ENCODE peak calls at places on chromosome 19, in ten cellular contexts. G, Y, L, E, X, I, F, B, C and K are unnamed samples. For H3K9me3, the result is how much of the 10 kb centered on the place peaks cover.

GRCh38 chr19:12639901-12640613 is 26.5 kb downstream of the MAN2B1 start:
- DNase-seq in C (peak), Y (peak), B (peak), L (peak), X (peak), F (peak), I (peak), G (peak), E (peak), K (peak)

GRCh38 chr19:43983912-43984686 is at the start of gene ZNF155:
- DNase-seq in Y (peak), B (peak), F (peak), X (peak), I (peak), E (peak), L (peak), C (peak), G (peak), K (peak)

GRCh38 chr19:46998445-46999142 is 21.0 kb upstream of the NPAS1 start:
- DNase-seq in B (no peak), E (no peak), X (no peak), G (peak), Y (no peak), C (no peak), F (peak), L (no peak), I (peak), K (no peak)

GRCh38 chr19:52957591-52957990 is 5.1 kb downstream of the ZNF816 start:
- DNase-seq in C (no peak), Y (no peak), L (no peak), G (no peak), X (no peak), F (no peak), B (no peak), E (no peak), I (no peak), K (no peak)

GRCh38 chr19:31610036-31610435 is 260.8 kb upstream of the TSHZ3 start:
- DNase-seq in Y (no peak), X (no peak), E (no peak), F (no peak), I (no peak), G (no peak), C (no peak), L (no peak), B (no peak), K (no peak)

GRCh38 chr19:7928741-7929701 is 3.1 kb upstream of the CTXN1 start:
- DNase-seq in C (no peak), B (peak), I (peak), F (no peak), L (no peak), X (peak), G (no peak), Y (peak), E (peak), K (peak)

GRCh38 chr19:16917401-16917800 is 28.6 kb downstream of the F2RL3 start:
- DNase-seq in L (no peak), X (no peak), F (no peak), E (no peak), C (no peak), Y (no peak), I (no peak), G (no peak), B (no peak), K (no peak)

GRCh38 chr19:45959517-45960025 is 14.1 kb downstream of the NOVA2 start:
- DNase-seq in B (no peak), C (no peak), E (no peak), L (no peak), Y (no peak), F (no peak), X (no peak), I (no peak), G (no peak), K (no peak)

GRCh38 chr19:48365602-48366001 is 1.4 kb downstream of the SYNGR4 start:
- DNase-seq in F (peak), Y (no peak), L (no peak), X (no peak), B (no peak), I (no peak), C (no peak), E (no peak), G (no peak), K (no peak)
- TF ChIP-seq CTCF in F (no peak), Y (no peak), L (no peak), X (no peak), B (no peak), I (no peak), C (no peak), E (no peak), G (no peak), K (no peak)

GRCh38 chr19:27776020-27776419 is 1436.9 kb downstream of the UQCRFS1 start:
- DNase-seq in F (no peak), L (no peak), C (no peak), E (peak), I (no peak), B (no peak), X (no peak), Y (no peak), G (no peak), K (no peak)

GRCh38 chr19:27779953-27780352 is 1433.0 kb downstream of the UQCRFS1 start:
- DNase-seq in E (no peak), Y (no peak), I (no peak), B (no peak), X (no peak), F (no peak), L (no peak), G (no peak), C (no peak), K (no peak)

GRCh38 chr19:27776524-27776923 is 1436.4 kb downstream of the UQCRFS1 start:
- DNase-seq in L (no peak), Y (no peak), F (no peak), I (no peak), C (no peak), X (no peak), E (no peak), B (no peak), G (no peak), K (no peak)

GRCh38 chr19:27777242-27777641 is 1435.7 kb downstream of the UQCRFS1 start:
- DNase-seq in C (no peak), Y (no peak), F (no peak), I (no peak), E (no peak), G (no peak), B (no peak), L (no peak), X (no peak), K (no peak)

GRCh38 chr19:27777726-27778125 is 1435.2 kb downstream of the UQCRFS1 start:
- DNase-seq in X (no peak), F (no peak), C (no peak), B (no peak), G (no peak), E (no peak), I (no peak), L (no peak), Y (no peak), K (no peak)
- H3K9me3 ChIP-seq in X (under half), F (under half), C (under half), B (under half), G (under half), E (under half), I (under half), L (under half), Y (under half), K (under half)

GRCh38 chr19:3304871-3305423 is 61.4 kb upstream of the NFIC start:
- DNase-seq in E (peak), Y (peak), F (peak), L (peak), G (peak), B (peak), C (peak), I (no peak), X (peak), K (peak)

GRCh38 chr19:3298853-3299449 is 67.4 kb upstream of the NFIC start:
- DNase-seq in C (no peak), E (no peak), L (no peak), B (no peak), G (no peak), F (no peak), I (no peak), X (no peak), Y (no peak), K (no peak)

DNA sequence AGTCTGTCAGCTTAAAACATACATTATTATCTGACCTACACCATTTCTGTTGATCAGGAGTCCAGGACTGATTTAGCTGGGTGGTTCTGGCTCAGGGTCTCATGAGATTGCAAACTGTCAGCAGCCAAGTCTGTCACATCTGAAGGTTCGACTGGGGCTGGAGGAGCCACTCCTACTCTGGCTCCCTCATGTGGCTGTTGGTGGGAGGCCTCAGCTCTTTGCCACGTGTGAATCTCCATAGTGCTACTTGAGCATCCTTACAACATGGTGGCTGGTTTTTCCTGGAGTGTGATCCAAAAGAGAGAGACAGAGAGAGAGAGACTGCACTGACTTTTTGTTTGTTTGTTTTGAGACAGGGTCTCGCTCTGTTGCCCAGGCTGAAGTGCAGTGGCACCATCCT is 63.6 kb upstream of the NFIC start:
- DNase-seq in B (no peak), G (no peak), L (no peak), F (no peak), E (peak), Y (no peak), X (no peak), C (no peak), I (no peak), K (no peak)
- TF ChIP-seq CTCF in B (no peak), G (no peak), L (no peak), F (no peak), E (no peak), Y (no peak), X (no peak), C (no peak), I (no peak), K (no peak)

DNA sequence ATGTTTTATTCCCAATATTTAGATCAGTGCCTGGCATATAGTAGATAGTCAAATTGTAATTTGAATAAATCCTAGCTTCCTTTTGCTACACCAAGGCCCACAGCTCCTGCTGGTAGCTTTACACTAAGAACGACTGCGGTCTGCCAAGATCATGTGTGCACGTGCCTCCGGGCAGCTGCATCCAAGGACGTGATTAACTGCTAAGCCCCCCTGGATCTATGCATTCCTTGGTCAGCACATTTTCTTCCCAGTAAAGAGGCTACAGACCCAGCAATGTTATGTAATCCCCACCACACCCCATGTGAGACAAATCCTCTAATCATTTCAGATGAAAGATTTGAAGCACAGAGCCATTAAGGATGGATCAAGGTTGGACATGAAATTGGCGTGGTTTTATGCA is 65.1 kb upstream of the PEG3 start:
- DNase-seq in F (no peak), Y (no peak), X (no peak), L (no peak), C (no peak), B (no peak), E (no peak), I (no peak), G (no peak), K (no peak)
- H3K9me3 ChIP-seq in F (half or more), Y (under half), X (under half), L (under half), C (under half), B (under half), E (under half), I (under half), G (under half), K (under half)

DNA sequence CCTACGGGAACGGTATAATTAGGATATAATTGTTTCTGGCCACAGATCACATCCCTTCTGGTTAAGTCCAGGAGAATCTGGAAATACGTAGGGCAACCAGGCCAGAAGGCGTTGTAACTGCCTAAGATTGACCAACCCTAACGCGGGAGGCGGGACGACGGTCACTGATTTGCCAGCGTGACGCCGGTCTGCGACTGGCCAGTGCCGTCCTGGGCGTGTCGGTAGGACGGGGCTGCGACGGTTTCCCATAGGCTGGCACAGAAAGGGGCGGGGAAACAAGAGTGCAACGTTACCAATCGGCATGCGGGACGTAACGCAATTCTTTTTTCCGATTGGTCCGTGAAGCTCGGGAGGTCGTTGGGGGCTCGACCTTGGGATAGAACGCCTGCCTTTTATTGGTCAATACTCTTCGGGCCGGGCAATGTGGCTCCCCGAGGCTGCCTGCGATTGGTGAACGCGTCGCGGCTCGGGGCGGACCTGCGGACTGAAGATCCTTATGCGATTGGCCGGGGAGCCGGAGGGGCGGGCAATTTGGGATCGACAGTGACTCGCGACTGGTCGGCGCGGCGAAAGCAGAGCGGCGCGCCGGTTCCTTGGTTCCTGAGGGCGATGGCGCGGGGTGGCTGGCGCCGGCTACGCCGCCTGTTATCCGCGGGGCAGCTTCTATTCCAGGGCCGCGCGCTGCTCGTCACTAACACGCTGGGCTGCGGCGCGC is at the start of gene MPV17L2:
- DNase-seq in X (peak), E (peak), Y (peak), F (peak), C (peak), I (peak), L (peak), B (peak), G (peak), K (peak)
- TF ChIP-seq CTCF in X (no peak), E (no peak), Y (no peak), F (no peak), C (no peak), I (no peak), L (no peak), B (no peak), G (no peak), K (no peak)

DNA sequence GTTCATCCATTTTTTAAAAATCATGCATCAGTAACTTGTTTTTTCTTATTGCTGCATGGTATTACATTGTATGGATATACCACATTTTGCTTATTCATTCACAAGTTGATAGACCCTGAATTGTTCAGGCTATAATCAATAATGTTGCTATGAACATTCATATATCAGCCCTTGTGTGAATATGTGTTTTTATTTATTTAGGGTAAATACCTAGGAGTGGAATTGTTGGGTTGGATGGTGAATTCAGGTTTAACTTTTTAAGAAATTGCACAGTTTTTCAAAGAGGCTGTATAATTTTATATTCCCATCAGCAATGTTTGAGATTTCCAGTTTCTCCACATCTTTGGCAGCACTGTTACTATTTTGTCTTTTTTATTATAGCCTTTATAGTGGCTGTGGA is 82.1 kb downstream of the URI1 start:
- DNase-seq in Y (no peak), I (no peak), B (no peak), G (no peak), F (no peak), C (no peak), X (no peak), E (no peak), L (no peak), K (no peak)
- H3K9me3 ChIP-seq in Y (under half), I (under half), B (under half), G (under half), F (under half), C (under half), X (under half), E (under half), L (under half), K (under half)

DNA sequence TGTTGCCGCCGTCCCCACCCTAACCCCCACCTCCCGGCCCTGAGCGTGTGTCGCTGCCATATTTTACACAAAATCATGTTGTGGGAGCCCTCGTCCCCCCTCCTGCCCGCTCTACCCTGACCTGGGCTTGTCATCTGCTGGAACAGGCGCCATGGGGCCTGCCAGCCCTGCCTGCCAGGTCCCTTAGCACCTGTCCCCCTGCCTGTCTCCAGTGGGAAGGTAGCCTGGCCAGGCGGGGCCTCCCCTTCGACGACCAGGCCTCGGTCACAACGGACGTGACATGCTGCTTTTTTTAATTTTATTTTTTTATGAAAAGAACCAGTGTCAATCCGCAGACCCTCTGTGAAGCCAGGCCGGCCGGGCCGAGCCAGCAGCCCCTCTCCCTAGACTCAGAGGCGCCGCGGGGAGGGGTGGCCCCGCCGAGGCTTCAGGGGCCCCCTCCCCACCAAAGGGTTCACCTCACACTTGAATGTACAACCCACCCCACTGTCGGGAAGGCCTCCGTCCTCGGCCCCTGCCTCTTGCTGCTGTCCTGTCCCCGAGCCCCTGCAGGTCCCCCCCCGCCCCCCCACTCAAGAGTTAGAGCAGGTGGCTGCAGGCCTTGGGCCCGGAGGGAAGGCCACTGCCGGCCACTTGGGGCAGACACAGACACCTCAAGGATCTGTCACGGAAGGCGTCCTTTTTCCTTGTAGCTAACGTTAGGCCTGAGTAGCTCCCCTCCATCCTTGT is 6.4 kb downstream of the YIPF2 start:
- DNase-seq in E (no peak), B (no peak), C (no peak), Y (no peak), F (no peak), L (no peak), I (peak), X (no peak), G (no peak), K (peak)
- TF ChIP-seq CTCF in E (no peak), B (no peak), C (no peak), Y (no peak), F (no peak), L (no peak), I (no peak), X (no peak), G (no peak), K (no peak)

GRCh38 chr19:39929750-39930149 is 4.7 kb downstream of the FCGBP start:
- DNase-seq in I (no peak), F (no peak), G (no peak), L (no peak), X (no peak), E (no peak), B (no peak), Y (no peak), C (no peak), K (no peak)
- H3K9me3 ChIP-seq in I (under half), F (under half), G (under half), L (under half), X (under half), E (under half), B (under half), Y (under half), C (under half), K (under half)

DNA sequence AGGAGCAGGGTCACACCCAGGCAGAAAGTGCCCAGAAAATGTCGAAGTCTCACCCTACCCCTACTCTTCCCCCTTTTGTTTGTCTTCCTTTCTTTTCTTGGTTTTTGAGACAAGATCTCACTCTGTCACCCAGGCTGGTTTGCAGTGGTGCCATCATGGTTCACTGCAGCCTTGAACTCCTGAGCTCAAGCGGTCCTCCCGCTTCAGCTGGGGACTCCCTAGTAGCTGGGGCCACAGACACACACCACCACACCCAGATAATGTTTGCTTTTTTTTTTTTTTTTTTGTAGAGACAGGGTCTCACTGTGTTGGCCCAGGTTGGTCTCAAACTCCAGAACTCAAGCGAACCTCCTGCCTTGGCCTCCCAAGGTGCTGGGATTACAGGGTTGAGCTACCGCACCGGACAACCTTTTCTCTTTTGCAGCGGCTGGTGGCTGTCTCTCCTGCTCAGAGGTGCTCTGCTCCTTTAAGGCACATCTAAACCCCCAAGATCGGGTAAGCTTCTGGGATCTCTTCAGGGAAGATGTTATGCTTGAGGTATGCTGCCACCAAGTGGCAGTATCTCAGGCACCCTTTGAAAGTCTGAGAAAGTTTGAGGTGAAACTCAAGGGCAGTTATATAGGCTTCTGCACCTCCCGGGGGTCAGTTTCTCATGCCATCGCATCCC is 22.4 kb upstream of the EBI3 start:
- DNase-seq in E (peak), C (no peak), X (no peak), F (no peak), B (no peak), L (no peak), G (no peak), Y (no peak), I (peak), K (no peak)
- TF ChIP-seq CTCF in E (peak), C (no peak), X (no peak), F (no peak), B (no peak), L (no peak), G (peak), Y (peak), I (peak), K (no peak)

DNA sequence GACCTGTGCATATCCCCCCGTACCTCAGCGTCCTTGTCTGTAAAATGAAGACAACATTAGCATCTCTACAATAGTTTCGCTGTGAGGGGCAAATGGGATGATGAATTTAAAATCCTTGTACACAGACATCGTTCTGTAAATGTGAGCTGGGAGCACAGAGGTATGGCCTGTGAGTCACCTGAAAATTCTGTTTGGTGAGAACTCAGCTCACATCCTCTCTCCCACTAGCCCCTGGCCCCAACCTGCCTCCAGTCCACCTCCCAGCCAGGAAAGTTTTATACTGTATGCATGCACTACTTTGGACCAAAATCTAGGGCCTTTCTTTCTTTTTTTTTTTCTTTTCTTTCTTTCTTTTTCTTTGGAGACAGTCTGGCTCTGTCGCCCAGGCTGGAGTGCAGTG is 8.7 kb upstream of the IZUMO2 start:
- DNase-seq in C (no peak), X (no peak), B (no peak), I (peak), E (no peak), Y (no peak), F (no peak), G (no peak), L (no peak), K (no peak)
- H3K9me3 ChIP-seq in C (under half), X (under half), B (under half), I (under half), E (under half), Y (under half), F (under half), G (under half), L (under half), K (under half)